ENCODE peak calls at places on chromosomes 6 and 20, in eight cellular contexts. L is GM04504, F is esophagus muscularis mucosa, T is tibial artery, B is trophoblast cell, M is right lobe of liver, Y is left lung, V is mesendoderm. S is an unnamed sample.

GRCh38 chr6:14464049-14464448 is 346.5 kb downstream of the CD83 start:
- DNase-seq in V (peak), T (no peak), L (no peak), Y (no peak), F (no peak), M (no peak), B (peak), S (no peak)

GRCh38 chr6:156687875-156688549 is 89.2 kb upstream of the ARID1B start:
- DNase-seq in B (no peak), M (peak), F (no peak), Y (no peak), L (peak), V (peak), T (no peak), S (peak)

GRCh38 chr6:18022398-18023231 is 35.2 kb upstream of the KIF13A start:
- DNase-seq in Y (no peak), T (no peak), B (peak), M (no peak), L (no peak), V (peak), F (no peak), S (peak)

GRCh38 chr6:98871821-98872220 is 37.4 kb downstream of the POU3F2 start:
- DNase-seq in F (no peak), M (no peak), Y (no peak), B (no peak), L (no peak), T (no peak), V (no peak), S (no peak)

GRCh38 chr6:153511896-153512496 is 380.9 kb upstream of the RGS17 start:
- DNase-seq in F (no peak), V (peak), L (peak), Y (no peak), M (no peak), T (no peak), B (no peak), S (peak)

GRCh38 chr6:28838289-28838633 is 85.5 kb downstream of the TRIM27 start:
- DNase-seq in B (peak), L (peak), T (no peak), V (peak), M (peak), Y (no peak), F (peak), S (no peak)

GRCh38 chr6:110939429-110939828 is 19.1 kb upstream of the GTF3C6 start:
- DNase-seq in B (no peak), V (no peak), L (no peak), Y (no peak), M (no peak), T (no peak), F (no peak), S (no peak)

GRCh38 chr20:57869951-57870315 is 160.1 kb upstream of the PMEPA1 start:
- DNase-seq in T (no peak), M (no peak), L (no peak), B (no peak), F (no peak), V (no peak), Y (no peak), S (no peak)

GRCh38 chr6:77055711-77056110 is 407.6 kb downstream of the HTR1B start:
- DNase-seq in V (no peak), M (no peak), Y (no peak), T (no peak), F (no peak), L (no peak), B (no peak), S (no peak)

GRCh38 chr6:151765444-151765886 is 42.0 kb upstream of the ESR1 start:
- DNase-seq in M (no peak), F (no peak), L (peak), B (peak), T (no peak), Y (no peak), V (peak), S (peak)

GRCh38 chr6:117264487-117265424 is 602 bp upstream of the VGLL2 start:
- DNase-seq in B (peak), Y (peak), M (no peak), V (peak), L (no peak), T (no peak), F (no peak), S (no peak)

GRCh38 chr6:82741325-82741995 is 324.2 kb downstream of the UBE3D start:
- DNase-seq in T (no peak), L (peak), M (no peak), V (no peak), F (no peak), Y (no peak), B (no peak), S (no peak)

GRCh38 chr6:157667211-157668033 is 155.6 kb upstream of the SNX9 start:
- DNase-seq in F (no peak), T (no peak), Y (no peak), M (no peak), V (peak), B (peak), L (peak), S (peak)

GRCh38 chr6:107977283-107977682 is 19.3 kb upstream of the SEC63 start:
- DNase-seq in L (no peak), Y (no peak), B (no peak), M (no peak), F (no peak), V (peak), T (no peak), S (no peak)

GRCh38 chr20:50356962-50357782 is 153.0 kb upstream of the PTPN1 start:
- DNase-seq in B (no peak), V (no peak), T (no peak), F (no peak), Y (no peak), M (no peak), L (no peak), S (no peak)

GRCh38 chr6:37699138-37699766 is 1.6 kb upstream of the MDGA1 start:
- DNase-seq in M (no peak), L (no peak), T (no peak), F (no peak), B (peak), Y (no peak), V (no peak), S (no peak)

GRCh38 chr20:924639-925038 is 8.5 kb upstream of the ANGPT4 start:
- DNase-seq in B (no peak), L (no peak), M (no peak), F (no peak), T (peak), Y (no peak), V (no peak), S (no peak)

GRCh38 chr6:50362706-50363105 is 313.0 kb upstream of the DEFB112 start:
- DNase-seq in V (no peak), B (no peak), T (no peak), L (no peak), Y (no peak), M (no peak), F (no peak), S (no peak)

GRCh38 chr20:61532736-61533135 is 280.7 kb downstream of the CDH4 start:
- DNase-seq in L (no peak), T (no peak), F (no peak), B (no peak), Y (no peak), V (no peak), M (no peak), S (no peak)

GRCh38 chr20:8223096-8223870 is 91.2 kb downstream of the PLCB1 start:
- DNase-seq in F (no peak), Y (no peak), M (no peak), B (no peak), V (no peak), T (no peak), L (peak), S (no peak)

GRCh38 chr20:16588241-16588640 is 15.0 kb upstream of the KIF16B start:
- DNase-seq in M (no peak), T (no peak), Y (no peak), L (no peak), V (no peak), F (peak), B (no peak), S (no peak)

GRCh38 chr20:48708630-48709029 is 119.2 kb downstream of the PREX1 start:
- DNase-seq in T (peak), F (no peak), M (no peak), L (no peak), Y (no peak), B (no peak), V (no peak), S (no peak)

GRCh38 chr20:329851-330232 is 4.5 kb downstream of the SOX12 start:
- DNase-seq in M (no peak), L (no peak), Y (no peak), B (no peak), T (no peak), V (no peak), F (no peak), S (no peak)

GRCh38 chr6:163585932-163586437 is 171.5 kb downstream of the QKI start:
- DNase-seq in M (peak), Y (peak), T (peak), V (peak), F (no peak), B (peak), L (peak), S (peak)

GRCh38 chr6:32369678-32370077 is 2.0 kb downstream of the TSBP1 start:
- DNase-seq in M (no peak), Y (no peak), L (peak), T (no peak), V (no peak), B (no peak), F (no peak), S (peak)

GRCh38 chr6:296151-297122 is 4.2 kb downstream of the DUSP22 start:
- DNase-seq in Y (no peak), L (no peak), B (no peak), T (no peak), M (no peak), V (no peak), F (peak), S (no peak)

GRCh38 chr6:136117081-136117480 is 133.0 kb downstream of the MTFR2 start:
- DNase-seq in L (no peak), V (no peak), Y (no peak), T (no peak), F (no peak), B (no peak), M (no peak), S (no peak)